ENCODE peak calls at places on chromosomes 6 and 20, in eight cellular contexts. R, S, W, K, E, T, X and V are unnamed samples.

GRCh38 chr6:77463308-77463880 is at the start of gene HTR1B:
- DNase-seq in E (peak), S (peak), T (no peak), R (peak), K (no peak), X (peak), W (no peak), V (no peak)

GRCh38 chr6:72916906-72917305 is 295.0 kb downstream of the KCNQ5 start:
- DNase-seq in R (no peak), K (no peak), W (no peak), E (no peak), S (no peak), T (no peak), X (peak), V (no peak)

GRCh38 chr6:155273438-155273837 is 9.6 kb downstream of the CLDN20 start:
- DNase-seq in R (peak), T (no peak), S (no peak), X (peak), E (peak), W (peak), K (no peak), V (no peak)

GRCh38 chr6:56745971-56746370 is 103.3 kb upstream of the DST start:
- DNase-seq in T (no peak), E (no peak), W (no peak), S (no peak), R (no peak), X (no peak), K (no peak), V (no peak)

GRCh38 chr6:11381801-11382513 is 149.5 kb upstream of the NEDD9 start:
- DNase-seq in S (no peak), T (peak), W (no peak), K (peak), E (no peak), R (no peak), X (no peak), V (peak)

GRCh38 chr6:144478487-144478886 is 193.4 kb downstream of the UTRN start:
- DNase-seq in E (no peak), R (no peak), K (no peak), S (no peak), W (no peak), X (peak), T (no peak), V (no peak)

GRCh38 chr20:41228858-41229257 is 88.7 kb downstream of the ZHX3 start:
- DNase-seq in S (no peak), K (no peak), W (peak), R (no peak), X (no peak), T (no peak), E (peak), V (no peak)

GRCh38 chr6:136582702-136583471 is 32.7 kb upstream of the MAP7 start:
- DNase-seq in S (no peak), E (peak), X (peak), R (no peak), W (peak), T (peak), K (no peak), V (no peak)

GRCh38 chr6:18155864-18156396 is 708 bp downstream of the KDM1B start:
- DNase-seq in R (peak), T (peak), W (peak), S (peak), E (peak), K (peak), X (peak), V (peak)

GRCh38 chr6:15417811-15418210 is 171.9 kb downstream of the JARID2 start:
- DNase-seq in W (peak), E (peak), R (no peak), S (no peak), X (peak), T (no peak), K (no peak), V (peak)

GRCh38 chr20:32333181-32333987 is 24.7 kb upstream of the ASXL1 start:
- DNase-seq in R (no peak), W (no peak), K (no peak), T (no peak), E (peak), X (no peak), S (no peak), V (peak)

GRCh38 chr6:26445934-26446667 is 5.8 kb downstream of the BTN3A3 start:
- DNase-seq in K (no peak), T (no peak), S (no peak), R (no peak), X (no peak), E (no peak), W (no peak), V (peak)

GRCh38 chr6:144921206-144921975 is 636.3 kb downstream of the UTRN start:
- DNase-seq in W (no peak), R (no peak), S (no peak), T (no peak), K (no peak), X (no peak), E (no peak), V (no peak)

GRCh38 chr6:17492350-17492749 is 99.0 kb downstream of the CAP2 start:
- DNase-seq in X (no peak), T (no peak), E (no peak), K (no peak), W (peak), R (no peak), S (no peak), V (no peak)

GRCh38 chr20:38130687-38131587 is 34.1 kb downstream of the TGM2 start:
- DNase-seq in E (no peak), R (no peak), K (no peak), T (no peak), W (no peak), S (no peak), X (no peak), V (no peak)
- TF ChIP-seq CTCF in E (no peak), R (no peak), K (no peak), T (no peak), W (no peak), S (no peak), X (no peak), V (no peak)

GRCh38 chr6:13485303-13485702 is 2.1 kb downstream of the GFOD1 start:
- DNase-seq in X (no peak), E (no peak), R (no peak), S (no peak), K (no peak), W (no peak), T (no peak), V (no peak)

GRCh38 chr6:13486679-13487121 is 700 bp downstream of the GFOD1 start:
- DNase-seq in R (peak), S (peak), X (peak), E (peak), T (peak), W (peak), K (peak), V (peak)

GRCh38 chr6:13484827-13485226 is 2.6 kb downstream of the GFOD1 start:
- DNase-seq in R (no peak), X (no peak), E (no peak), K (no peak), W (no peak), S (no peak), T (no peak), V (no peak)

GRCh38 chr6:13487122-13488014 is at the start of gene GFOD1:
- DNase-seq in T (peak), R (peak), W (peak), S (peak), X (peak), K (peak), E (peak), V (peak)

GRCh38 chr6:13485923-13486557 is 1.4 kb downstream of the GFOD1 start:
- DNase-seq in S (peak), X (peak), E (peak), T (peak), W (peak), R (peak), K (peak), V (peak)
- TF ChIP-seq CTCF in S (no peak), X (no peak), E (no peak), T (peak), W (no peak), R (no peak), K (no peak), V (no peak)

DNA sequence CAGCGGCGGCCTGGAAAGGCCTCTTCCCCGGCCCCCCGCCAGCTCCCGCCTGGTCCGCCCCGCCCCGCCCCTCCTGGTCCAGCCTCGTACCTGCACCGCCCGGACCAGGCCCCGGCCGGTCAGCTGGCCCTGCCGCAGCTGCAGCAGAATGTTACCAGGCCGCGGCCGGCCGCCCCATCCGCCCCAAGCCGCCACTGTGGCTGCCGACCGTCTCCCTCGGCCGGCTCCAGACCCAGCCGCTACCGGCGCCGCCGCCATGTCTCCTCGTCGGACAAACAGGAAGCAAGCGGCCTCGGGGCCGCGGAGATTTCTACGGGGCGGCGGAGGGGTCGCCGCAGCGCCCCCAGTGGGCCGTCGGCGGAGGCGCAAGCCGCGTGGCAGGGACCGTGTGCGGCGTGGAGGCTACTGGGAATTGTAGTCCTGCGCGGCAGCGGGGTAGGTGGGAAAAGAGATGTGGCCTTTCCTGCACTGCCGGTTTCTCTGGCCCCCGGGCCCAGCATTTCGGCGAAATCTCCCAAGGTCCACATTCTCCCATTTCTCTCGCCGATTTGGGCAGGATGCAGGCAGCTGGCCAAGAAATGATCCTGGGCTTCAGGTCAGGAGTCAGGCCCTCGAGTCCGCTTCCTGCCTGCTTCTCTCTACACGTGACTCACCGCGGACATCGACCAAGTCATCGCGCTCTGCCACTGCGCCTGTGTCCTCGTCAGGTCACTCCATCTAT is at the start of gene TRPC4AP:
- DNase-seq in T (peak), K (peak), X (peak), S (peak), W (peak), R (peak), E (peak), V (peak)
- TF ChIP-seq CTCF in T (peak), K (peak), X (peak), S (peak), W (peak), R (peak), E (peak), V (peak)

GRCh38 chr20:25622450-25623224 is 1.2 kb downstream of the NANP start:
- DNase-seq in K (no peak), T (no peak), X (no peak), S (no peak), R (no peak), W (peak), E (peak), V (no peak)
- TF ChIP-seq CTCF in K (no peak), T (no peak), X (no peak), S (no peak), R (no peak), W (no peak), E (no peak), V (no peak)

GRCh38 chr6:36546958-36547645 is at the start of gene STK38:
- DNase-seq in S (peak), K (peak), E (peak), T (peak), R (peak), W (peak), X (peak), V (peak)
- TF ChIP-seq CTCF in S (peak), K (no peak), E (no peak), T (no peak), R (no peak), W (no peak), X (no peak), V (no peak)

DNA sequence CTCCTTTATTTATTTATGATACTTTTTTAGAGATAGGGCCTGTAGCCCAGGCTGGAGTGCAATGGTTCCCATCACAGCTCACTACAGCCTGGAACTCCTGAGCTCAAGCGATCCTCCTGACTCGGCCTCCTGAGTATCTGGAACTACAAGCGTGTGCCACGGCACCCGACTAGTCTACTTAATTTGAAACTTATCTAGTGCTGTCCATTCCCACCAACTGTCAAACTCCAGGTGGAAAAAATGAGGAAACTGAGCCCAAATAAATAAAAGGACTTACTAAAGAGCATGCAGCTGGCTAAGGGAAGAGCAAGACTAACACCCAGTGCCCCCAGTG is 1.5 kb upstream of the ACSS1 start:
- DNase-seq in K (no peak), R (no peak), E (no peak), X (no peak), W (no peak), S (no peak), T (no peak), V (no peak)
- TF ChIP-seq CTCF in K (no peak), R (no peak), E (no peak), X (no peak), W (no peak), S (no peak), T (no peak), V (no peak)

GRCh38 chr20:56247954-56248782 is at the start of gene MC3R:
- DNase-seq in S (peak), K (no peak), W (peak), E (peak), T (peak), X (peak), R (no peak), V (peak)

GRCh38 chr20:56245761-56246160 is 2.8 kb upstream of the MC3R start:
- DNase-seq in R (no peak), W (peak), S (no peak), T (peak), X (no peak), E (no peak), K (no peak), V (no peak)

GRCh38 chr20:56244259-56244658 is 4.3 kb upstream of the MC3R start:
- DNase-seq in E (no peak), R (no peak), X (no peak), S (no peak), K (no peak), W (no peak), T (no peak), V (no peak)

DNA sequence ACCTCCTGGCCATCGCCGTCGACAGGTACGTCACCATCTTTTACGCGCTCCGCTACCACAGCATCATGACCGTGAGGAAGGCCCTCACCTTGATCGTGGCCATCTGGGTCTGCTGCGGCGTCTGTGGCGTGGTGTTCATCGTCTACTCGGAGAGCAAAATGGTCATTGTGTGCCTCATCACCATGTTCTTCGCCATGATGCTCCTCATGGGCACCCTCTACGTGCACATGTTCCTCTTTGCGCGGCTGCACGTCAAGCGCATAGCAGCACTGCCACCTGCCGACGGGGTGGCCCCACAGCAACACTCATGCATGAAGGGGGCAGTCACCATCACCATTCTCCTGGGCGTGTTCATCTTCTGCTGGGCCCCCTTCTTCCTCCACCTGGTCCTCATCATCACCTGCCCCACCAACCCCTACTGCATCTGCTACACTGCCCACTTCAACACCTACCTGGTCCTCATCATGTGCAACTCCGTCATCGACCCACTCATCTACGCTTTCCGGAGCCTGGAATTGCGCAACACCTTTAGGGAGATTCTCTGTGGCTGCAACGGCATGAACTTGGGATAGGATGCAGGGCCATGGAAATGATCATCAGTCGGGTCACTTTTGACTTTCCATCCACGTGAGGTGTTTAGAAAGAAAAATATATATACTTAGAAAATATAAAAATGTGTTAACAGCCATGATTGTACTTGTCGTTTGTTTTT is 868 bp downstream of the MC3R start:
- DNase-seq in T (peak), R (no peak), K (no peak), W (no peak), X (peak), S (peak), E (no peak), V (peak)
- TF ChIP-seq CTCF in T (peak), R (no peak), K (no peak), W (no peak), X (peak), S (peak), E (peak), V (peak)

DNA sequence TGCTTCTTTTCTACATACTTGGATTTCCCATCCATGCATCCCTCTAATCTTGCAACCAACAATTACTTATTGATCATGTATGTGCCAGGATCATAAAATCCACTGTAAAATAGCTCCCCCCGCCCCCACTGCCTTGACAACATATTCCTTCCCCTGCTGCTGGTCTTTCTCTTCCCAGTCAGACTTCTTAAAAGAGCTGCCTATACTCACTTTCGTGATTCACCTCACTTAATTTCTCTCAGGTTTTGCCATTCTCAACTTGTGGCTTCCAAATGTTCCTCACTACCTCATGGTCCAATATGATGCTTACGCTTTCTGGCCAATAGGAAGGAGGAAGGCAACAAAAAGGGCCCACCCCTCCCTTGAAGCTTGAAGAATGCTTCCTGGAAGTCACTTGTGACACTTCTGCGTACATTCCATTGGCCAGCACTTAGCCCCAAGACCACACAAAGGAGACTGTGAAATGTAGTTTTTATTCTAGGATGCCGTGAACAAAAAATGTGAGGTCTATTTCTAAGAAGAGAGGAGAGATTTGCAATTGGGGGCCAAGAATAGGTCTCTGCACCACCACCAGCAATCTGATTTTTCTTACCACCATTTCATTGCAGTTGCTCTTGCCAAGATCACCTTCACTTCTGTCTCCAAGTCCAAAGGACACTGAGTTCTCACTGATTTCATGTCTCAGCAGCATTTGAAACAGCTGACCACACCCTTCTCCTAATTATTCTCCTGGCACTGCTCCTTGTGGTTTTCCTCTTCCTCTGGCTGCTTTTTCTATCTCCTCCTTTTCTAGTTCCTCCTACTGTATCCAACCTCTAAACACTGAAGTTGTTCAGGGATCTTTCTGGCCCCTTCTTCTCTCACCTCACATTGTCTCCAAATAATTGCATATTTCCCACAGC is 30.8 kb downstream of the CD164 start:
- DNase-seq in T (no peak), W (peak), K (no peak), X (peak), R (no peak), S (no peak), E (peak), V (peak)
- TF ChIP-seq CTCF in T (no peak), W (no peak), K (no peak), X (no peak), R (no peak), S (no peak), E (no peak), V (no peak)

DNA sequence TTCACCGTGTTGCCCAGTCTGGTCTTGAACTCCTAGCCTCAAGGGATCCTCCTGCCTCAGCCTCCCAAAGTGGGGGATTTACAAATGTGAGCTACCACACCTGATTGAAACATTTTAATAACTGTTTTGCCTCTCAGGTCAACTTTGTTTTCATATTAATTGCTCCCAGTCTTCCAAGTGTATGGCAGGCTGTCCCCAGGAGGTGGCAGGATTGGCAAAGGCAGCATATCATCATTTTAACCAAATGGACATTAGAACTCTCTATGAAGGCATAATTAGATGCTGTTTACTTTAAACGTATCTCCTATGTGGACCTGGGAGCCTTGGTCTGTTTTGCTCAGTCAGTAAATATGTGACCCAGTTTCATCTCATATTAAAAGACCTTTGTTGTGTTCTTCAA is 59.2 kb upstream of the CSE1L start:
- DNase-seq in W (no peak), R (no peak), S (no peak), E (peak), T (peak), K (no peak), X (peak), V (peak)
- TF ChIP-seq CTCF in W (no peak), R (no peak), S (peak), E (peak), T (peak), K (no peak), X (peak), V (no peak)

GRCh38 chr20:58852559-58853271 is at the start of gene GNAS:
- DNase-seq in E (peak), S (peak), T (peak), X (peak), R (peak), K (peak), W (peak), V (peak)
- TF ChIP-seq CTCF in E (peak), S (peak), T (peak), X (peak), R (no peak), K (no peak), W (peak), V (peak)